ENCODE peak calls at places on chromosomes 3 and 15, in five cellular contexts. L, Z, Q, S and X are unnamed samples.

GRCh38 chr15:78873796-78874761 is 1.4 kb downstream of the MORF4L1 start:
- DNase-seq in S (peak; percentile 30), Q (no peak), L (no peak), Z (peak; percentile 35), X (peak; percentile 41)

GRCh38 chr3:188559069-188559410 is 405.1 kb downstream of the LPP start:
- DNase-seq in S (no peak), Z (no peak), Q (no peak), L (no peak), X (no peak)

GRCh38 chr3:112391648-112392047 is 58.7 kb downstream of the CD200 start:
- DNase-seq in Q (no peak), L (no peak), Z (no peak), S (no peak), X (no peak)

GRCh38 chr3:35659808-35660207 is 20.5 kb downstream of the ARPP21 start:
- DNase-seq in Q (no peak), S (no peak), Z (peak; percentile 41), L (no peak), X (no peak)

GRCh38 chr15:59918994-59919951 is 84.8 kb upstream of the FOXB1 start:
- DNase-seq in Z (peak; percentile 47), Q (no peak), S (no peak), L (no peak), X (no peak)

GRCh38 chr3:13782501-13782900 is 97.4 kb downstream of the WNT7A start:
- DNase-seq in L (no peak), Q (no peak), S (peak; percentile 34), Z (no peak), X (no peak)

GRCh38 chr15:40272713-40273056 is 10.2 kb downstream of the ANKRD63 start:
- DNase-seq in Q (no peak), Z (peak; percentile 48), S (no peak), L (no peak), X (no peak)

GRCh38 chr3:10983219-10983916 is 9.2 kb upstream of the SLC6A1 start:
- DNase-seq in S (no peak), Z (peak; percentile 37), Q (no peak), L (no peak), X (no peak)

GRCh38 chr3:177195941-177196472 is 1.3 kb downstream of the TBL1XR1 start:
- DNase-seq in Z (no peak), L (no peak), Q (no peak), S (no peak), X (peak; percentile 18)

GRCh38 chr3:55591893-55592292 is 104.8 kb upstream of the WNT5A start:
- DNase-seq in Q (no peak), S (no peak), Z (no peak), L (no peak), X (no peak)

GRCh38 chr15:86906406-86906805 is 826.7 kb downstream of the AGBL1 start:
- DNase-seq in S (no peak), L (no peak), Q (no peak), Z (no peak), X (no peak)

GRCh38 chr3:169812124-169812843 is 386 bp upstream of the LRRIQ4 start:
- DNase-seq in Q (no peak), L (peak; percentile 22), Z (no peak), S (peak; percentile 51), X (peak; percentile 87)
- TF ChIP-seq POLR2A in Q (no peak), L (no peak), Z (no peak), S (no peak), X (no peak)

GRCh38 chr3:28601291-28601690 is 252.7 kb upstream of the AZI2 start:
- DNase-seq in Z (no peak), L (no peak), S (no peak), Q (no peak), X (no peak)
- H3K27ac ChIP-seq in Z (no peak overlapping the region), L (no peak overlapping the region), S (no peak overlapping the region), Q (no peak overlapping the region), X (no peak overlapping the region)

GRCh38 chr3:50295553-50296166 is 3.4 kb upstream of the IFRD2 start:
- DNase-seq in Q (no peak), S (no peak), Z (no peak), L (no peak), X (no peak)
- TF ChIP-seq POLR2A in Q (no peak), S (no peak), Z (no peak), L (no peak), X (no peak)

GRCh38 chr3:107857854-107858253 is 233.0 kb downstream of the CD47 start:
- DNase-seq in L (no peak), Q (no peak), Z (no peak), S (no peak), X (no peak)

GRCh38 chr3:107861904-107862303 is 228.9 kb downstream of the CD47 start:
- DNase-seq in L (no peak), Z (no peak), Q (no peak), S (no peak), X (no peak)

GRCh38 chr3:107855710-107856109 is 235.1 kb downstream of the CD47 start:
- DNase-seq in Q (no peak), Z (peak; percentile 72), L (no peak), S (no peak), X (no peak)

DNA sequence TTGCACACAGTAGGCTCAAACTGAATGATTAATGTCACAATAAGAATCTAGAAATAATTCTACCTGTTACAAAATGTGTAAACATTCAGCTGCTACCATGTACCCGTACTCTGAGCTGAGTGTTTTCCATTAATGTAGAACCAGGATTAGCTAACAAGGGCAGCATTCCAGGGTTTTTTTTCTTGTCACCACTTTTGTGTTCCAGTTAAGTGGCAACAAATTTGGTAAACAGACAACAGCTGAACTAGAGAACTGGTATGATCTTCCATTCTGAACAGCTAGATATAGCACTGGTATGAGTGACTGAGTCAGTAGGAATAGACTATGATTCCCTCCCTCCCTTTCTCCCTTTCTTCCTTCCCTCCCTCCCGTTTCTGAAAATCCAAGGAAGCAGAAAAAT is 229.4 kb downstream of the CD47 start:
- DNase-seq in Q (no peak), S (no peak), L (no peak), Z (no peak), X (no peak)
- H3K27ac ChIP-seq in Q (no peak overlapping the region), S (no peak overlapping the region), L (no peak overlapping the region), Z (no peak overlapping the region), X (no peak overlapping the region)

DNA sequence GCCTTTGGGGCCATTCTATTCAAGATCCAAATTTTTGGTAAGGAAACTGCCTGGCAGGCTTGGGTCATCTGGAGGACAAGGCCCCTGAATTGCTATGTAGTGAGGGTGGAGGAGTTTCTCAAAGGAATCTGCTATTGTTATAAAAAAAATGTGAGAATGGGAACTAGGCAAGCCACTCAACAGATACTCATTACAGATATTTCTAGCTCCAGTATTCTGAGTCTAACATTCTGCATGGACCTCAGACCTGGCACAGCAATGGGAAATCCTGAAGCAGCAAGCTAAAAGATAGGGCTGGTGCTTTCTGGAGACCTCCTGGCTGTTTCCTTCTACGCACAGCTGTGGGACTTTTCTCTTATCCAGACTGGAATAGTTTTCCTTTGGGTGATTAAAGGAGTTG is 430.7 kb upstream of the RBMS3 start:
- DNase-seq in L (no peak), S (no peak), Q (no peak), Z (no peak), X (no peak)
- TF ChIP-seq POLR2A in L (no peak), S (no peak), Q (no peak), Z (no peak), X (no peak)

GRCh38 chr15:38038659-38039442 is 104.4 kb downstream of the TMCO5A start:
- DNase-seq in Z (no peak), S (no peak), L (no peak), Q (no peak), X (no peak)
- H3K27ac ChIP-seq in Z (no peak overlapping the region), S (no peak overlapping the region), L (no peak overlapping the region), Q (no peak overlapping the region), X (no peak overlapping the region)

GRCh38 chr3:186775999-186776398 is 7.4 kb upstream of the EIF4A2 start:
- DNase-seq in L (no peak), Z (no peak), Q (no peak), S (no peak), X (no peak)

GRCh38 chr3:186772281-186772885 is 11.0 kb upstream of the EIF4A2 start:
- DNase-seq in S (no peak), Q (no peak), Z (no peak), L (no peak), X (no peak)

GRCh38 chr3:186772886-186773417 is 10.4 kb upstream of the EIF4A2 start:
- DNase-seq in L (peak; percentile 53), S (peak; percentile 32), Q (peak; percentile 38), Z (no peak), X (peak; percentile 75)
- TF ChIP-seq POLR2A in L (no peak), S (no peak), Q (no peak), Z (no peak), X (no peak)

DNA sequence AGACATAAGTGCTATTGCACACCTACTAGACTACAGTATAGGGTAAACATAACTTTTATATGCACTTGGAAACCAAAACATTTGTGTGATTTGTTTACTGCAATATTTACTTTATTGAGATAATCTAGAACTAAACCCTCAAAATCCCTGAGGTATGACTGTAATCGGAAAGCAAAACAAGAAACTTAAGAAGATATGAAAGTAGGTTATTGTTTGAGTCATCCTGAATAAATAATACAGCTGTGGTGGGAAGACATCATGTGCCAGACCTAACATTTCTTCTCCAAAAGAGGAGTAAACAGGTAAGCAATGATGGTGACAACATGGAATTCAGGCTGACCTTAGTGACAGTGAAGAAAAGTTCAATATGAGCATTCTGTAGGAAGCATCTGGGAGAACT is 765.5 kb downstream of the OTOL1 start:
- DNase-seq in S (no peak), Q (no peak), L (no peak), Z (peak; percentile 4), X (no peak)
- H3K27ac ChIP-seq in S (no peak overlapping the region), Q (no peak overlapping the region), L (no peak overlapping the region), Z (no peak overlapping the region), X (no peak overlapping the region)

DNA sequence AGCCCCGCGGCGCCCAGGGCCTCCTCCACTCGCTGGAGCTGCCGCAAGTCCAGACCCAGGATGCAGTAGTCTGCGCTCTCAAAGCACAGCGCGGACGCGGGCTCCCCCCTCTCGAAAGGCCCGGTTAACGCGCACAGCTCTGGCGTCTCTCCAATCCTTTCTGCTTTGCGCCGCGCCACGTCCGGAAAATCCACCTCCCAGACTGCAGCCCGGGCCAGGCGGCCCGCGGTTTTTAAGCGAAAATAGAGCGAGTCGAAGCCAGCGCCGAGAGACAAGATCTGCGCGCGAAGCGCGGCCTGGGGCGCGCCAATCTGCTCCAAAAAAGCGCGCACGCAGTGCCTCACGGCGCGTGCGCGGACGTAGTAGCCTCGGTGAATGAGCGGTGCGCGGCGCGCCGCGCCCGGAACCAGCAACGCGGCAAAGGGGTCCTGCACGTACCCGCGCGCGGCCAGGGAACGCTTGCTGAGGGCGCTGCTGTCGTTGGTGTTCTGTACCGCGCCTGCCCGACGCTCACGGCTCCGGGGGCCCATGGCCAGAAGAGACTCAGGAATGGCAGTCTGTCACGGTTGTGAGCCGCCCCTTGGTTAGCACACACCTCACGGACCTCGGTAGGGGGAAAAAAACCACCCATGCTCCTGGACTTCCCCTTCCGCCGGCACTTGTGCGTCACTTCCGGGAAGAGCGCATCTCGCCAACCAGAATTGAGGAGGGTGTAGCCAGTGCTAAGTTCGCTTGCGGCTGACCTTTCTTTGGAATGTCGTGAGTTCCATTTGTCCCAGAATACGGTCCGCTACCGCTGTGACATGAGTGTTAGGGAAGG is at the start of gene LCMT2:
- DNase-seq in Q (peak; percentile 60), Z (peak; percentile 93), L (peak; percentile 81), S (peak; percentile 92), X (peak; percentile 96)
- TF ChIP-seq POLR2A in Q (peak; percentile 66), Z (peak; percentile 70), L (peak; percentile 36), S (no peak), X (peak; percentile 80)

DNA sequence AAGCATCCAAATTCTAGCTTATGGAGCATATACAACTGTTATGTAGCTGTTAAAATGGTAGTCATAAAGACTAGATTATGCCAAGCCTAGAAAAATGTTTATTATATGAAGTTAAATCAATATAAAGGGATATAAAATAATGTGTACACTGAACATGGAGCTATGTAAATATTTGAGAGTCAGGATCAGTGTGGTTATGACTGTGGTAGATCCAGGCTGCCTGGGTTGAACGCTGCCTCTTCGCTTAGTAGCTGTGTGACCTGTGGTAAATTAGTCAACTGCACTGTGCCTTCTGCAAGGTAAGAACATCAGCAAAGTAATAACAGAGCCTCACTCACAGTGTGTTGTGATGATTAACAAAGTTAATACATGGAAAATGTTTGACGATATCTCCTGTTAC is 212.2 kb downstream of the RBMS3 start:
- DNase-seq in Q (no peak), L (no peak), Z (no peak), S (no peak), X (no peak)
- H3K27ac ChIP-seq in Q (no peak overlapping the region), L (no peak overlapping the region), Z (no peak overlapping the region), S (no peak overlapping the region), X (no peak overlapping the region)